ENCODE peak calls at places on chromosomes 1 and 21, in five cellular contexts. One of them, this sample, is unnamed.

GRCh38 chr1:108750476-108751191 is 4.2 kb downstream of the STXBP3 start:
- DNase-seq in stimulated activated CD4-positive, alpha-beta T cell treated with anti-CD3 and anti-CD28 coated beads, Interleukin-2, amount 100 ng/mL, for 48 hours: no peak
- DNase-seq in Panc1: no peak
- DNase-seq in NCI-H524: no peak
- DNase-seq in EL: peak
- DNase-seq in this sample: no peak

GRCh38 chr21:15004721-15005370 is 60.0 kb downstream of the NRIP1 start:
- DNase-seq in stimulated activated CD4-positive, alpha-beta T cell treated with anti-CD3 and anti-CD28 coated beads, Interleukin-2, amount 100 ng/mL, for 48 hours: no peak
- DNase-seq in EL: peak
- DNase-seq in NCI-H524: no peak
- DNase-seq in Panc1: no peak
- DNase-seq in this sample: no peak

GRCh38 chr1:87867631-87868030 is 539.0 kb downstream of the LMO4 start:
- DNase-seq in EL: no peak
- DNase-seq in Panc1: no peak
- DNase-seq in stimulated activated CD4-positive, alpha-beta T cell treated with anti-CD3 and anti-CD28 coated beads, Interleukin-2, amount 100 ng/mL, for 48 hours: no peak
- DNase-seq in NCI-H524: no peak
- DNase-seq in this sample: no peak

GRCh38 chr1:12714710-12715500 is 1.0 kb upstream of the AADACL3 start:
- DNase-seq in NCI-H524: no peak
- DNase-seq in stimulated activated CD4-positive, alpha-beta T cell treated with anti-CD3 and anti-CD28 coated beads, Interleukin-2, amount 100 ng/mL, for 48 hours: no peak
- DNase-seq in EL: no peak
- DNase-seq in Panc1: no peak
- DNase-seq in this sample: peak

GRCh38 chr1:11531314-11531870 is 52.4 kb downstream of the DISP3 start:
- DNase-seq in NCI-H524: no peak
- DNase-seq in stimulated activated CD4-positive, alpha-beta T cell treated with anti-CD3 and anti-CD28 coated beads, Interleukin-2, amount 100 ng/mL, for 48 hours: no peak
- DNase-seq in EL: no peak
- DNase-seq in Panc1: no peak
- DNase-seq in this sample: no peak

GRCh38 chr1:231106347-231106746 is 55.5 kb upstream of the TRIM67 start:
- DNase-seq in Panc1: no peak
- DNase-seq in stimulated activated CD4-positive, alpha-beta T cell treated with anti-CD3 and anti-CD28 coated beads, Interleukin-2, amount 100 ng/mL, for 48 hours: no peak
- DNase-seq in NCI-H524: no peak
- DNase-seq in EL: peak
- DNase-seq in this sample: no peak

GRCh38 chr1:115069186-115069585 is 20.1 kb downstream of the TSPAN2 start:
- DNase-seq in stimulated activated CD4-positive, alpha-beta T cell treated with anti-CD3 and anti-CD28 coated beads, Interleukin-2, amount 100 ng/mL, for 48 hours: no peak
- DNase-seq in Panc1: no peak
- DNase-seq in EL: peak
- DNase-seq in NCI-H524: no peak
- DNase-seq in this sample: no peak

GRCh38 chr1:66831529-66832239 is 30.6 kb upstream of the INSL5 start:
- DNase-seq in stimulated activated CD4-positive, alpha-beta T cell treated with anti-CD3 and anti-CD28 coated beads, Interleukin-2, amount 100 ng/mL, for 48 hours: no peak
- DNase-seq in EL: peak
- DNase-seq in NCI-H524: no peak
- DNase-seq in Panc1: no peak
- DNase-seq in this sample: no peak

GRCh38 chr1:30888391-30888790 is 20.2 kb downstream of the SDC3 start:
- DNase-seq in stimulated activated CD4-positive, alpha-beta T cell treated with anti-CD3 and anti-CD28 coated beads, Interleukin-2, amount 100 ng/mL, for 48 hours: no peak
- DNase-seq in EL: peak
- DNase-seq in NCI-H524: no peak
- DNase-seq in Panc1: no peak
- DNase-seq in this sample: no peak

GRCh38 chr1:210244746-210245367 is 12.3 kb downstream of the SERTAD4 start:
- DNase-seq in EL: peak
- DNase-seq in Panc1: no peak
- DNase-seq in NCI-H524: no peak
- DNase-seq in stimulated activated CD4-positive, alpha-beta T cell treated with anti-CD3 and anti-CD28 coated beads, Interleukin-2, amount 100 ng/mL, for 48 hours: no peak
- DNase-seq in this sample: no peak

GRCh38 chr1:27161594-27161993 is 6.7 kb upstream of the SLC9A1 start:
- DNase-seq in Panc1: no peak
- DNase-seq in EL: no peak
- DNase-seq in NCI-H524: no peak
- DNase-seq in stimulated activated CD4-positive, alpha-beta T cell treated with anti-CD3 and anti-CD28 coated beads, Interleukin-2, amount 100 ng/mL, for 48 hours: no peak
- DNase-seq in this sample: peak

GRCh38 chr1:210362526-210362925 is 33.8 kb downstream of the HHAT start:
- DNase-seq in stimulated activated CD4-positive, alpha-beta T cell treated with anti-CD3 and anti-CD28 coated beads, Interleukin-2, amount 100 ng/mL, for 48 hours: no peak
- DNase-seq in EL: no peak
- DNase-seq in NCI-H524: no peak
- DNase-seq in Panc1: no peak
- DNase-seq in this sample: no peak

GRCh38 chr1:171801395-171801990 is 20.0 kb downstream of the METTL13 start:
- DNase-seq in Panc1: peak
- DNase-seq in EL: peak
- DNase-seq in stimulated activated CD4-positive, alpha-beta T cell treated with anti-CD3 and anti-CD28 coated beads, Interleukin-2, amount 100 ng/mL, for 48 hours: no peak
- DNase-seq in NCI-H524: no peak
- DNase-seq in this sample: no peak

GRCh38 chr1:34164510-34165381 is at the start of gene CSMD2:
- DNase-seq in EL: peak
- DNase-seq in Panc1: no peak
- DNase-seq in stimulated activated CD4-positive, alpha-beta T cell treated with anti-CD3 and anti-CD28 coated beads, Interleukin-2, amount 100 ng/mL, for 48 hours: no peak
- DNase-seq in NCI-H524: no peak
- DNase-seq in this sample: no peak

GRCh38 chr1:4153571-4153970 is 253.5 kb upstream of the C1orf174 start:
- DNase-seq in NCI-H524: no peak
- DNase-seq in stimulated activated CD4-positive, alpha-beta T cell treated with anti-CD3 and anti-CD28 coated beads, Interleukin-2, amount 100 ng/mL, for 48 hours: no peak
- DNase-seq in Panc1: no peak
- DNase-seq in EL: no peak
- DNase-seq in this sample: no peak

GRCh38 chr1:67214420-67215174 is 48.3 kb downstream of the IL23R start:
- DNase-seq in Panc1: no peak
- DNase-seq in NCI-H524: no peak
- DNase-seq in EL: peak
- DNase-seq in stimulated activated CD4-positive, alpha-beta T cell treated with anti-CD3 and anti-CD28 coated beads, Interleukin-2, amount 100 ng/mL, for 48 hours: peak
- DNase-seq in this sample: peak

GRCh38 chr1:6695861-6696260 is 5.8 kb downstream of the DNAJC11 start:
- DNase-seq in EL: peak
- DNase-seq in Panc1: no peak
- DNase-seq in stimulated activated CD4-positive, alpha-beta T cell treated with anti-CD3 and anti-CD28 coated beads, Interleukin-2, amount 100 ng/mL, for 48 hours: no peak
- DNase-seq in NCI-H524: no peak
- DNase-seq in this sample: no peak

GRCh38 chr1:185646202-185646683 is 87.9 kb upstream of the HMCN1 start:
- DNase-seq in stimulated activated CD4-positive, alpha-beta T cell treated with anti-CD3 and anti-CD28 coated beads, Interleukin-2, amount 100 ng/mL, for 48 hours: no peak
- DNase-seq in Panc1: peak
- DNase-seq in EL: peak
- DNase-seq in NCI-H524: no peak
- DNase-seq in this sample: no peak

GRCh38 chr1:209008586-209008985 is 574.9 kb upstream of the CAMK1G start:
- DNase-seq in stimulated activated CD4-positive, alpha-beta T cell treated with anti-CD3 and anti-CD28 coated beads, Interleukin-2, amount 100 ng/mL, for 48 hours: no peak
- DNase-seq in Panc1: no peak
- DNase-seq in NCI-H524: no peak
- DNase-seq in EL: no peak
- DNase-seq in this sample: no peak

GRCh38 chr21:32457360-32457840 is 44.9 kb downstream of the EVA1C start:
- DNase-seq in EL: peak
- DNase-seq in Panc1: no peak
- DNase-seq in stimulated activated CD4-positive, alpha-beta T cell treated with anti-CD3 and anti-CD28 coated beads, Interleukin-2, amount 100 ng/mL, for 48 hours: no peak
- DNase-seq in NCI-H524: no peak
- DNase-seq in this sample: no peak

GRCh38 chr1:86156571-86157455 is at the start of gene COL24A1:
- DNase-seq in EL: peak
- DNase-seq in stimulated activated CD4-positive, alpha-beta T cell treated with anti-CD3 and anti-CD28 coated beads, Interleukin-2, amount 100 ng/mL, for 48 hours: no peak
- DNase-seq in Panc1: no peak
- DNase-seq in NCI-H524: peak
- DNase-seq in this sample: peak

GRCh38 chr1:153616885-153617428 is 832 bp upstream of the S100A14 start:
- DNase-seq in EL: no peak
- DNase-seq in stimulated activated CD4-positive, alpha-beta T cell treated with anti-CD3 and anti-CD28 coated beads, Interleukin-2, amount 100 ng/mL, for 48 hours: no peak
- DNase-seq in NCI-H524: no peak
- DNase-seq in Panc1: no peak
- DNase-seq in this sample: no peak

GRCh38 chr1:247358920-247359319 is 27.3 kb upstream of the ZNF496 start:
- DNase-seq in stimulated activated CD4-positive, alpha-beta T cell treated with anti-CD3 and anti-CD28 coated beads, Interleukin-2, amount 100 ng/mL, for 48 hours: no peak
- DNase-seq in NCI-H524: no peak
- DNase-seq in Panc1: no peak
- DNase-seq in EL: no peak
- DNase-seq in this sample: peak

GRCh38 chr1:154767315-154768240 is 102.5 kb downstream of the KCNN3 start:
- DNase-seq in NCI-H524: peak
- DNase-seq in EL: peak
- DNase-seq in Panc1: no peak
- DNase-seq in stimulated activated CD4-positive, alpha-beta T cell treated with anti-CD3 and anti-CD28 coated beads, Interleukin-2, amount 100 ng/mL, for 48 hours: no peak
- DNase-seq in this sample: no peak

GRCh38 chr1:97143236-97143882 is 421.8 kb downstream of the PTBP2 start:
- DNase-seq in EL: peak
- DNase-seq in stimulated activated CD4-positive, alpha-beta T cell treated with anti-CD3 and anti-CD28 coated beads, Interleukin-2, amount 100 ng/mL, for 48 hours: no peak
- DNase-seq in NCI-H524: no peak
- DNase-seq in Panc1: no peak
- DNase-seq in this sample: no peak

GRCh38 chr1:235835226-235835625 is 31.5 kb downstream of the LYST start:
- DNase-seq in EL: peak
- DNase-seq in NCI-H524: peak
- DNase-seq in stimulated activated CD4-positive, alpha-beta T cell treated with anti-CD3 and anti-CD28 coated beads, Interleukin-2, amount 100 ng/mL, for 48 hours: no peak
- DNase-seq in Panc1: no peak
- DNase-seq in this sample: no peak

GRCh38 chr1:29381426-29381825 is 145.1 kb downstream of the PTPRU start:
- DNase-seq in EL: no peak
- DNase-seq in Panc1: no peak
- DNase-seq in stimulated activated CD4-positive, alpha-beta T cell treated with anti-CD3 and anti-CD28 coated beads, Interleukin-2, amount 100 ng/mL, for 48 hours: no peak
- DNase-seq in NCI-H524: no peak
- DNase-seq in this sample: no peak

GRCh38 chr1:81702903-81703302 is 97.8 kb upstream of the ADGRL2 start:
- DNase-seq in EL: peak
- DNase-seq in stimulated activated CD4-positive, alpha-beta T cell treated with anti-CD3 and anti-CD28 coated beads, Interleukin-2, amount 100 ng/mL, for 48 hours: no peak
- DNase-seq in NCI-H524: no peak
- DNase-seq in Panc1: no peak
- DNase-seq in this sample: no peak

GRCh38 chr1:26826261-26827201 is at the start of gene ZDHHC18:
- DNase-seq in Panc1: no peak
- DNase-seq in stimulated activated CD4-positive, alpha-beta T cell treated with anti-CD3 and anti-CD28 coated beads, Interleukin-2, amount 100 ng/mL, for 48 hours: peak
- DNase-seq in EL: peak
- DNase-seq in NCI-H524: no peak
- DNase-seq in this sample: no peak

GRCh38 chr1:145846191-145846590 is 761 bp downstream of the NUDT17 start:
- DNase-seq in Panc1: no peak
- DNase-seq in stimulated activated CD4-positive, alpha-beta T cell treated with anti-CD3 and anti-CD28 coated beads, Interleukin-2, amount 100 ng/mL, for 48 hours: no peak
- DNase-seq in NCI-H524: no peak
- DNase-seq in EL: peak
- DNase-seq in this sample: no peak

GRCh38 chr1:29786791-29787732 is 550.7 kb downstream of the PTPRU start:
- DNase-seq in Panc1: no peak
- DNase-seq in NCI-H524: no peak
- DNase-seq in EL: no peak
- DNase-seq in stimulated activated CD4-positive, alpha-beta T cell treated with anti-CD3 and anti-CD28 coated beads, Interleukin-2, amount 100 ng/mL, for 48 hours: no peak
- DNase-seq in this sample: no peak

GRCh38 chr21:34517491-34518245 is 5.7 kb upstream of the KCNE1 start:
- DNase-seq in Panc1: no peak
- DNase-seq in NCI-H524: no peak
- DNase-seq in EL: no peak
- DNase-seq in stimulated activated CD4-positive, alpha-beta T cell treated with anti-CD3 and anti-CD28 coated beads, Interleukin-2, amount 100 ng/mL, for 48 hours: no peak
- DNase-seq in this sample: peak

GRCh38 chr1:201891451-201892045 is 2.9 kb downstream of the SHISA4 start:
- DNase-seq in stimulated activated CD4-positive, alpha-beta T cell treated with anti-CD3 and anti-CD28 coated beads, Interleukin-2, amount 100 ng/mL, for 48 hours: no peak
- DNase-seq in NCI-H524: no peak
- DNase-seq in Panc1: no peak
- DNase-seq in EL: no peak
- DNase-seq in this sample: no peak

This sample was measured in HL-60.